ENCODE peak calls at places on chromosomes 4 and X, in four cellular contexts. One of them, this sample, is unnamed.

GRCh38 chr4:13966241-13967195 is 339.0 kb upstream of the BOD1L1 start:
- DNase-seq in activated T-cell treated with anti-CD3 and anti-CD28 coated beads for 24 hours: no peak
- DNase-seq in T-helper 17 cell: no peak
- DNase-seq in NCI-H774: no peak
- DNase-seq in this sample: no peak

GRCh38 chrX:102768984-102769761 is 48.6 kb downstream of the GPRASP3 start:
- DNase-seq in activated T-cell treated with anti-CD3 and anti-CD28 coated beads for 24 hours: peak; percentile 76
- DNase-seq in NCI-H774: peak; percentile 72
- DNase-seq in T-helper 17 cell: peak; percentile 57
- DNase-seq in this sample: peak; percentile 76

GRCh38 chr4:151313306-151314028 is 11.9 kb downstream of the SH3D19 start:
- DNase-seq in activated T-cell treated with anti-CD3 and anti-CD28 coated beads for 24 hours: no peak
- DNase-seq in NCI-H774: no peak
- DNase-seq in T-helper 17 cell: no peak
- DNase-seq in this sample: no peak

GRCh38 chrX:20515841-20516461 is 249.2 kb upstream of the RPS6KA3 start:
- DNase-seq in NCI-H774: no peak
- DNase-seq in activated T-cell treated with anti-CD3 and anti-CD28 coated beads for 24 hours: no peak
- DNase-seq in T-helper 17 cell: no peak
- DNase-seq in this sample: no peak

GRCh38 chr4:88008624-88009235 is 1.3 kb downstream of the PKD2 start:
- DNase-seq in NCI-H774: no peak
- DNase-seq in T-helper 17 cell: no peak
- DNase-seq in activated T-cell treated with anti-CD3 and anti-CD28 coated beads for 24 hours: no peak
- DNase-seq in this sample: no peak

GRCh38 chrX:107684956-107685385 is 56.7 kb downstream of the PRPS1 start:
- DNase-seq in activated T-cell treated with anti-CD3 and anti-CD28 coated beads for 24 hours: no peak
- DNase-seq in NCI-H774: no peak
- DNase-seq in T-helper 17 cell: no peak
- DNase-seq in this sample: no peak

GRCh38 chr4:153822316-153822715 is 33.4 kb upstream of the SFRP2 start:
- DNase-seq in NCI-H774: no peak
- DNase-seq in T-helper 17 cell: no peak
- DNase-seq in activated T-cell treated with anti-CD3 and anti-CD28 coated beads for 24 hours: no peak
- DNase-seq in this sample: no peak

GRCh38 chr4:100103671-100104070 is 86.6 kb downstream of the DDIT4L start:
- DNase-seq in T-helper 17 cell: no peak
- DNase-seq in NCI-H774: no peak
- DNase-seq in activated T-cell treated with anti-CD3 and anti-CD28 coated beads for 24 hours: no peak
- DNase-seq in this sample: no peak

GRCh38 chr4:168839758-168840385 is 170.2 kb downstream of the CBR4 start:
- DNase-seq in NCI-H774: no peak
- DNase-seq in T-helper 17 cell: no peak
- DNase-seq in activated T-cell treated with anti-CD3 and anti-CD28 coated beads for 24 hours: no peak
- DNase-seq in this sample: no peak

GRCh38 chrX:150693782-150694574 is 782 bp downstream of the MTMR1 start:
- DNase-seq in T-helper 17 cell: peak; percentile 53
- DNase-seq in activated T-cell treated with anti-CD3 and anti-CD28 coated beads for 24 hours: peak; percentile 46
- DNase-seq in NCI-H774: peak; percentile 67
- DNase-seq in this sample: peak; percentile 38

GRCh38 chr4:177010421-177010820 is 217.7 kb upstream of the VEGFC start:
- DNase-seq in NCI-H774: no peak
- DNase-seq in T-helper 17 cell: no peak
- DNase-seq in activated T-cell treated with anti-CD3 and anti-CD28 coated beads for 24 hours: no peak
- DNase-seq in this sample: no peak

This sample was measured in NCI-H1930.